ENCODE peak calls at places on chromosome 14, in four cellular contexts. T is nephron progenitor cell; J is CD8-positive, alpha-beta memory T cell; G is H54. O is an unnamed sample.

GRCh38 chr14:99604766-99605298 is 825 bp upstream of the CCDC85C start:
- DNase-seq in T (peak; percentile 70), G (peak; percentile 78), J (no peak), O (peak; percentile 60)

GRCh38 chr14:100533647-100534485 is 53.4 kb downstream of the BEGAIN start:
- DNase-seq in J (no peak), G (no peak), T (peak; percentile 12), O (no peak)

GRCh38 chr14:100039903-100040302 is 25.3 kb upstream of the EVL start:
- DNase-seq in T (no peak), J (no peak), G (no peak), O (no peak)

GRCh38 chr14:98321838-98322237 is 950.2 kb downstream of the BCL11B start:
- DNase-seq in T (no peak), G (no peak), J (no peak), O (no peak)

GRCh38 chr14:73153272-73153671 is 17.0 kb downstream of the PSEN1 start:
- DNase-seq in G (no peak), T (no peak), J (no peak), O (no peak)

GRCh38 chr14:54695196-54695595 is 128.3 kb downstream of the SAMD4A start:
- DNase-seq in J (no peak), T (no peak), G (no peak), O (no peak)

GRCh38 chr14:33642641-33643342 is 308.1 kb downstream of the EGLN3 start:
- DNase-seq in G (no peak), J (no peak), T (no peak), O (no peak)

GRCh38 chr14:41350476-41350875 is 256.2 kb upstream of the LRFN5 start:
- DNase-seq in T (no peak), G (no peak), J (no peak), O (no peak)

GRCh38 chr14:34364201-34364600 is 97.8 kb downstream of the SPTSSA start:
- DNase-seq in G (no peak), T (no peak), J (no peak), O (no peak)

GRCh38 chr14:99724939-99725773 is 41.1 kb downstream of the CYP46A1 start:
- DNase-seq in J (no peak), G (no peak), T (no peak), O (no peak)

GRCh38 chr14:24785698-24786097 is 151.7 kb upstream of the GZMB start:
- DNase-seq in T (no peak), J (no peak), G (no peak), O (no peak)

GRCh38 chr14:64232095-64232830 is 61.9 kb downstream of the ESR2 start:
- DNase-seq in J (no peak), G (peak; percentile 63), T (no peak), O (no peak)

GRCh38 chr14:29458547-29458946 is 469.1 kb downstream of the PRKD1 start:
- DNase-seq in J (no peak), G (no peak), T (no peak), O (no peak)

GRCh38 chr14:97641827-97642226 is 844.6 kb downstream of the VRK1 start:
- DNase-seq in J (no peak), T (no peak), G (no peak), O (no peak)

GRCh38 chr14:100293497-100294212 is 12.6 kb downstream of the SLC25A29 start:
- DNase-seq in T (no peak), J (no peak), G (no peak), O (no peak)

GRCh38 chr14:73771848-73772705 is 57.9 kb upstream of the PNMA1 start:
- DNase-seq in T (no peak), G (no peak), J (peak; percentile 53), O (peak; percentile 79)

GRCh38 chr14:65214741-65215140 is 112.4 kb upstream of the MAX start:
- DNase-seq in J (no peak), T (no peak), G (no peak), O (no peak)

GRCh38 chr14:32375663-32376062 is 46.6 kb downstream of the AKAP6 start:
- DNase-seq in G (no peak), J (no peak), T (no peak), O (no peak)

GRCh38 chr14:89674906-89675305 is 257.9 kb upstream of the FOXN3 start:
- DNase-seq in G (no peak), T (no peak), J (no peak), O (no peak)

GRCh38 chr14:100140452-100141132 is 18.9 kb downstream of the DEGS2 start:
- DNase-seq in G (no peak), T (peak; percentile 63), J (no peak), O (peak; percentile 90)

GRCh38 chr14:74852922-74853530 is 22.9 kb downstream of the PROX2 start:
- DNase-seq in G (no peak), T (no peak), J (no peak), O (no peak)

GRCh38 chr14:73007835-73008234 is 19.1 kb downstream of the ZFYVE1 start:
- DNase-seq in T (no peak), J (no peak), G (no peak), O (no peak)

GRCh38 chr14:66216763-66217162 is 269.4 kb upstream of the CCDC196 start:
- DNase-seq in T (no peak), G (no peak), J (no peak), O (peak; percentile 51)

GRCh38 chr14:94292526-94292871 is 569 bp downstream of the SERPINA10 start:
- DNase-seq in T (no peak), G (no peak), J (no peak), O (no peak)

GRCh38 chr14:73753887-73754880 is 40.0 kb upstream of the PNMA1 start:
- DNase-seq in T (no peak), G (no peak), J (no peak), O (no peak)

GRCh38 chr14:91911474-91912032 is 35.9 kb downstream of the FBLN5 start:
- DNase-seq in J (no peak), G (peak; percentile 44), T (peak; percentile 14), O (peak; percentile 88)

GRCh38 chr14:53979747-53980642 is 23.4 kb upstream of the BMP4 start:
- DNase-seq in J (no peak), G (no peak), T (peak; percentile 30), O (peak; percentile 75)

GRCh38 chr14:104393898-104394605 is 185.5 kb upstream of the C14orf180 start:
- DNase-seq in G (no peak), J (peak; percentile 63), T (no peak), O (no peak)

GRCh38 chr14:72665259-72665658 is 228.6 kb downstream of the DPF3 start:
- DNase-seq in G (peak; percentile 69), T (no peak), J (no peak), O (no peak)

GRCh38 chr14:65840786-65841185 is 428.3 kb downstream of the FUT8 start:
- DNase-seq in G (no peak), T (no peak), J (no peak), O (no peak)

GRCh38 chr14:103271189-103271588 is 62.8 kb upstream of the EIF5 start:
- DNase-seq in J (no peak), T (no peak), G (no peak), O (no peak)

O was measured in GM23338.